ENCODE peak calls at places on chromosome 11, in five cellular contexts. C is H9, D is neuronal stem cell, X is H1, H is trophoblast cell. R is an unnamed sample.

GRCh38 chr11:12502041-12502440 is 124.7 kb downstream of the PARVA start:
- DNase-seq in C (no peak), D (no peak), X (no peak), H (no peak), R (peak)

GRCh38 chr11:47714554-47715081 is 551 bp downstream of the AGBL2 start:
- DNase-seq in C (no peak), D (peak), X (no peak), H (no peak), R (peak)

GRCh38 chr11:103413266-103413888 is 304.2 kb downstream of the DYNC2H1 start:
- DNase-seq in C (no peak), D (no peak), X (no peak), H (no peak), R (no peak)

GRCh38 chr11:129846508-129847335 is 31.1 kb downstream of the TMEM45B start:
- DNase-seq in C (no peak), D (no peak), X (no peak), H (peak), R (peak)

GRCh38 chr11:12841946-12842630 is 167.0 kb upstream of the RASSF10 start:
- DNase-seq in C (no peak), D (no peak), X (no peak), H (peak), R (peak)

GRCh38 chr11:121082670-121083069 is 18.4 kb upstream of the TECTA start:
- DNase-seq in C (peak), D (peak), X (peak), H (no peak), R (peak)

GRCh38 chr11:96964661-96965060 is 574.8 kb downstream of the JRKL start:
- DNase-seq in C (no peak), D (no peak), X (no peak), H (no peak), R (peak)

GRCh38 chr11:12356944-12357655 is 20.3 kb upstream of the PARVA start:
- DNase-seq in C (no peak), D (no peak), X (no peak), H (peak), R (no peak)

GRCh38 chr11:107651672-107652071 is 60.2 kb downstream of the SLN start:
- DNase-seq in C (no peak), D (no peak), X (no peak), H (no peak), R (peak)

GRCh38 chr11:71488086-71488967 is 35.3 kb downstream of the NADSYN1 start:
- DNase-seq in C (peak), D (peak), X (no peak), H (peak), R (peak)

GRCh38 chr11:68878022-68878421 is 25.6 kb downstream of the MRPL21 start:
- DNase-seq in C (no peak), D (no peak), X (no peak), H (peak), R (no peak)

GRCh38 chr11:12175694-12176241 is 65.4 kb downstream of the MICAL2 start:
- DNase-seq in C (no peak), D (no peak), X (no peak), H (peak), R (peak)

GRCh38 chr11:128530119-128531091 is 57.0 kb downstream of the ETS1 start:
- DNase-seq in C (no peak), D (no peak), X (no peak), H (no peak), R (peak)

GRCh38 chr11:68014157-68014965 is 4.2 kb downstream of the ALDH3B1 start:
- DNase-seq in C (no peak), D (no peak), X (no peak), H (peak), R (peak)

GRCh38 chr11:28289444-28289843 is 181.3 kb downstream of the METTL15 start:
- DNase-seq in C (no peak), D (no peak), X (no peak), H (no peak), R (no peak)

GRCh38 chr11:33860926-33861325 is 30.9 kb downstream of the LMO2 start:
- DNase-seq in C (no peak), D (no peak), X (no peak), H (no peak), R (no peak)

GRCh38 chr11:10075141-10075540 is 218.9 kb downstream of the SBF2 start:
- DNase-seq in C (no peak), D (no peak), X (no peak), H (no peak), R (no peak)

GRCh38 chr11:106087815-106088435 is 10.5 kb downstream of the AASDHPPT start:
- DNase-seq in C (peak), D (peak), X (no peak), H (peak), R (peak)

GRCh38 chr11:125088576-125089455 is 22.6 kb downstream of the TMEM218 start:
- DNase-seq in C (no peak), D (no peak), X (no peak), H (no peak), R (no peak)

GRCh38 chr11:88439356-88439755 is 101.8 kb upstream of the CTSC start:
- DNase-seq in C (no peak), D (no peak), X (no peak), H (peak), R (no peak)

GRCh38 chr11:35280727-35281126 is 138.6 kb downstream of the SLC1A2 start:
- DNase-seq in C (no peak), D (no peak), X (no peak), H (no peak), R (no peak)

GRCh38 chr11:35285471-35285870 is 133.9 kb downstream of the SLC1A2 start:
- DNase-seq in C (no peak), D (no peak), X (no peak), H (no peak), R (no peak)

GRCh38 chr11:35286156-35286555 is 133.2 kb downstream of the SLC1A2 start:
- DNase-seq in C (no peak), D (no peak), X (no peak), H (no peak), R (no peak)

GRCh38 chr11:35281169-35281591 is 138.2 kb downstream of the SLC1A2 start:
- DNase-seq in C (no peak), D (no peak), X (no peak), H (no peak), R (no peak)

GRCh38 chr11:35282226-35282882 is 137.0 kb downstream of the SLC1A2 start:
- DNase-seq in C (no peak), D (no peak), X (no peak), H (no peak), R (peak)
- H2BK120ac ChIP-seq in C (no peak), D (no peak), X (no peak), H (no peak), R (no peak)

GRCh38 chr11:1853376-1854131 is 670 bp downstream of the LSP1 start:
- DNase-seq in C (no peak), D (no peak), X (no peak), H (no peak), R (no peak)
- H2BK12ac ChIP-seq in C (no peak), D (peak), X (no peak), H (no peak), R (no peak)

GRCh38 chr11:65482306-65482850 is 16.5 kb upstream of the MALAT1 start:
- DNase-seq in C (no peak), D (no peak), X (no peak), H (no peak), R (no peak)
- H3K23ac ChIP-seq in C (no peak), D (no peak), X (no peak), H (no peak), R (no peak)

GRCh38 chr11:69971741-69972140 is 106.4 kb upstream of the ANO1 start:
- DNase-seq in C (no peak), D (no peak), X (no peak), H (no peak), R (no peak)
- H2BK120ac ChIP-seq in C (no peak), D (no peak), X (no peak), H (no peak), R (no peak)

GRCh38 chr11:73262851-73263495 is 9.2 kb upstream of the P2RY6 start:
- DNase-seq in C (peak), D (no peak), X (no peak), H (peak), R (peak)

GRCh38 chr11:73259406-73260126 is 12.6 kb upstream of the P2RY6 start:
- DNase-seq in C (peak), D (no peak), X (no peak), H (no peak), R (no peak)

GRCh38 chr11:73260127-73260457 is 12.0 kb upstream of the P2RY6 start:
- DNase-seq in C (peak), D (no peak), X (no peak), H (no peak), R (no peak)

GRCh38 chr11:73257342-73258103 is 14.6 kb upstream of the P2RY6 start:
- DNase-seq in C (peak), D (no peak), X (no peak), H (peak), R (peak)

DNA sequence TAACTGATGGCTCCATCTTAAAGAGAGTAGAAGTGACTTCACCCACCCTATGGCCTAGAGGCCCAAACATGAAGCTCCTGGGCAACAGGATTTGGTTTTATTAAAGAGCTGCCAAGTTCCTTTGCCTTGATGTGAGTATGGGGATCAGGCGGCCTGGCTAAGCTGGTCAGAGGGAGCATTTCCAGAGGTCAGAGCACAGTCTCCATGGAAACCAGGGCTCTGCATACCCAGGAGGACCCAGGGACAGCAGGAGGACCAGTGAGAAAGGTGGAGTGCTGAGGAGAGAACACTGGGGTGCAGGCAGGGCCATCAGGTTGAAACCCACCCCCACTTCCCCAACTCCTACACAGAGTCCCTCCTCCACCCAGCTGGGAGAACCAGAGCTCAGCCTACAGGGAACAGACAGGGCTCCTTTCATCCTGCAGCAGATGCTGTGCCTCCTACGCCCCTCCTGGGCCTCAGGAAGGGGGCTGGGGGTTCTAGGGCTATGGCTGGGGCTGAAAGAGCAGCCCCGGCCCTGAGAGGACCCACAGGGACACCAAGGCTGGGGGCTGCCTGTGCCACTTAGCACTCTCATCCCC is 13.9 kb upstream of the P2RY6 start:
- DNase-seq in C (peak), D (no peak), X (no peak), H (no peak), R (no peak)
- H2BK12ac ChIP-seq in C (no peak), D (no peak), X (no peak), H (peak), R (no peak)

GRCh38 chr11:85948884-85949283 is 93.7 kb downstream of the CCDC83 start:
- DNase-seq in C (no peak), D (no peak), X (no peak), H (no peak), R (no peak)

GRCh38 chr11:85946221-85946620 is 91.0 kb downstream of the CCDC83 start:
- DNase-seq in C (no peak), D (no peak), X (no peak), H (no peak), R (no peak)

GRCh38 chr11:85947431-85948272 is 92.5 kb downstream of the CCDC83 start:
- DNase-seq in C (no peak), D (no peak), X (no peak), H (peak), R (peak)

GRCh38 chr11:85945296-85945695 is 90.1 kb downstream of the CCDC83 start:
- DNase-seq in C (no peak), D (no peak), X (no peak), H (no peak), R (no peak)

GRCh38 chr11:85945788-85946187 is 90.6 kb downstream of the CCDC83 start:
- DNase-seq in C (no peak), D (no peak), X (no peak), H (no peak), R (no peak)
- H3K23ac ChIP-seq in C (no peak), D (no peak), X (no peak), H (no peak), R (no peak)

DNA sequence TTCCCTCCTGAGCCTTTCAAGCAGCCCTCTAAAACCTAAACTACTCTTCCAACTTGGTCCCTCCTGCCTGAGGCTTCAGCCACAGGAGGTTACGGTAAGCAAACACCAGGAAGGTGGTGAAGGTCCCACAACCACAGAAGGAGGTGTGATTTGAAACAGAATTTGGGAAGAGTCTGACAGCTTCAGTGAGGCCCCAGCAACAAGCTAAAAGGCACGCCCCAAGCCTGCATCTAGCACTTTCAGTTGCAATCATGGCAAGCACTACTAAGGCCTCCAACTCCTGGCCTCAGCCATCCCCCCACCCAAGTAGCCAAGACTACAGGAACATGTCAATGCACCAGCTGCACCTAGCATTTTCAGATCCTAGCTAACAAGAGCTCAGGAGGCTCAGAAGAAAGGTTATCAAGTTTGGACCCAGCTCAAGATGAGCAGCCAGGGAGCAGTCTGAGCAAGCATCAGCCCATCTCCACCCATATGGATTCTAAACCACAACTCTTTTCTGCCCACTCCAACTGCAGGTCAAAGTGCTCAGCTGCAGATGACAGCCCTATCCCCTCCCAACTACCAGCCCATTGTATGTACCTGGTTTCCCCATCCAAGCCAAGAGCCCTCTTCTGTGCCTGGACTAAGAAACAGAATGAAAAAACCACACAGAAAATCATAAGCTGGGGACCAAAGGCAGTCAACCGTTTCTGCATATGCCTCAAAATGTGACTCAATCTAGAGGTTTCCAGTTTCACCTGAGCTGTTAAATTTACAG is 10.4 kb upstream of the AHNAK start:
- DNase-seq in C (no peak), D (no peak), X (no peak), H (no peak), R (no peak)
- H2BK120ac ChIP-seq in C (no peak), D (no peak), X (no peak), H (no peak), R (peak)

DNA sequence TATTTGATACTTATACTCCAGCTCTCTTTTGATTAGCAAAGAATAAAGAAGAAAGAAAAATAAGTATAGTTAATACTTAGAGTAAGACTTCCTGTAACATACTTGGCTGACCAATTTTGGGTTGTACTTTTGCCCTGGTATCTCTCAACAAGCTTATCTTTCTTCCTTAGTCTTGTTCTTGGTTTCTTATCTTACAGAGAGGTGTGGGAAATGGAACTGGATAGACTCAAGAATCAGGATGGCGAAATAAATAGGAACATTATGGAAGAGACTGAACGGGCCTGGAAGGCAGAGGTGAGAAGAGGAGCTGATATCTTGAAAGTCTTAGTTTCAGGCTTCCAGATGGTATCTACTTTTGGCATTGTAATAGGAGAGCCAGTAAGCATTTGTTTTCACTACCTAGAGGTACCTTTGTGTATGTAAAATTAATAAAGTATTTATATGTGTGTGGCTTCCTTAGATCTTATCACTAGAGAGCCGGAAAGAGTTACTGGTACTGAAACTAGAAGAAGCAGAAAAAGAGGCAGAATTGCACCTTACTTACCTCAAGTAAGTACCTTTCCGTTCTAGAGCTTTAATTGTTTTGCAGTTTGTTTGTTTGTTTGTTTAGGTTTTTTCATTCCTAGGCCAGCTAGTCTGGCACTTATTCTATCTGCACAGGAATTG is 11.3 kb upstream of the BACE1-AS start:
- DNase-seq in C (no peak), D (no peak), X (no peak), H (no peak), R (no peak)
- H2BK12ac ChIP-seq in C (no peak), D (no peak), X (no peak), H (no peak), R (no peak)